ENCODE peak calls at places on chromosomes 3 and 15, in four cellular contexts. W is K562, P is GM12878, H is HepG2. A is an unnamed sample.

GRCh38 chr3:9204253-9205005 is 45.0 kb downstream of the SRGAP3 start:
- DNase-seq in W (no peak), P (no peak), H (peak; percentile 67), A (no peak)

GRCh38 chr15:69891070-69891491 is 206.6 kb downstream of the TLE3 start:
- DNase-seq in W (no peak), P (no peak), H (no peak), A (no peak)

GRCh38 chr15:42009022-42009421 is 11.8 kb downstream of the PLA2G4E start:
- DNase-seq in W (no peak), P (no peak), H (no peak), A (no peak)

GRCh38 chr3:78025916-78026315 is 986.0 kb downstream of the ROBO2 start:
- DNase-seq in W (no peak), P (no peak), H (no peak), A (no peak)

GRCh38 chr3:107411779-107412178 is 34.5 kb downstream of the CCDC54 start:
- DNase-seq in W (no peak), P (no peak), H (no peak), A (no peak)

GRCh38 chr3:29515451-29515850 is 234.6 kb downstream of the RBMS3 start:
- DNase-seq in W (no peak), P (peak; percentile 38), H (no peak), A (no peak)

GRCh38 chr3:120420855-120421570 is 29.8 kb downstream of the FSTL1 start:
- DNase-seq in W (no peak), P (no peak), H (no peak), A (no peak)

GRCh38 chr3:16512435-16513140 is 911 bp downstream of the RFTN1 start:
- DNase-seq in W (no peak), P (no peak), H (no peak), A (no peak)

GRCh38 chr3:133938770-133939495 is 43.3 kb upstream of the RAB6B start:
- DNase-seq in W (no peak), P (no peak), H (no peak), A (no peak)

GRCh38 chr15:79025201-79025600 is 65.4 kb downstream of the RASGRF1 start:
- DNase-seq in W (no peak), P (no peak), H (peak; percentile 27), A (no peak)

DNA sequence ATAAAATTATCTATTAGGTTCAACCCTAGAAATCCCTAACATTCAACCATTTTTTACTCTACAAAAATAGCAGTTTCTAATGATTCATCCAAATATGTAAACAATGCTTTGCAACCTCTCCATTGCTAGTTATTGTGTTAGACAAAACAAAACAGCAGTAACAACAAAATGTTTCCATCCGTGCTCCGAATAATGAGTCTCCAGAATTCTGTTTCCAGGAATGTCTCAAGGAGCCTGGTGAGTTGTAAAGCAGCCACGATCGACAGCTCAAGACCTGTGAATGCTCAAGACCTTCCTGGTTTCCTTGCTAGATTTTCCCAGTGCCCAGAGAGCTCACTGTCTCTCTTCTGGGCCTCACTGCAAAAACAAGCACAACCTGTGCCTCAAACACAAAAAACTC is 49.9 kb downstream of the CHRD start:
- DNase-seq in W (no peak), P (no peak), H (no peak), A (no peak)
- TF ChIP-seq FOXK2 in W (no peak), P (no peak), H (no peak), A (no peak)

GRCh38 chr15:63466378-63467192 is 37.8 kb upstream of the USP3 start:
- DNase-seq in W (peak; percentile 71), P (no peak), H (peak; percentile 66), A (peak; percentile 48)
- TF ChIP-seq FOXM1 in W (no peak), P (no peak), H (no peak), A (no peak)

DNA sequence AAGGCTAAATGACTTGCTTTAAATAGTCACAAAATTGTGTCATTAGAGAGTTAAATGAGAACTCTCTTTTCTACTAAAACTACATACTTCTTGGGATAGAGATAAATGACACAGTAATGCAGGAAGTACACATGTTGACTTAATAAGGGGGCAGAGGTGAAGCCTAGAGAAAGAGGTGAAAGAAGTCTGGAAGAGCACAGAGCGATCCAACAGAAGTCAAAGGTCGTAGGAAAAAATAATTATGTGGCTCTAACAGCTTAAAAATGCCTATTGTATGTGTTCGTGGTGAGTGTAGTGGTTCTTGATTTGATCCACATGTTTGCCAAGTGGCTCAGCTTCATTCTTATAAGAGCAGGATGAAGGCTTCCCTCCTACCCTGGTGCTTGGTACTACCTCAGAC is 61.7 kb downstream of the TMEM212 start:
- DNase-seq in W (no peak), P (no peak), H (peak; percentile 55), A (no peak)
- TF ChIP-seq FOXK2 in W (no peak), P (no peak), H (no peak), A (no peak)

GRCh38 chr3:5754602-5755001 is 567.1 kb downstream of the EDEM1 start:
- DNase-seq in W (peak; percentile 18), P (peak; percentile 41), H (no peak), A (no peak)
- TF ChIP-seq FOXM1 in W (no peak), P (no peak), H (no peak), A (no peak)

GRCh38 chr15:61483599-61483998 is 254.5 kb upstream of the RORA start:
- DNase-seq in W (no peak), P (no peak), H (no peak), A (no peak)

GRCh38 chr15:61480863-61481262 is 251.8 kb upstream of the RORA start:
- DNase-seq in W (no peak), P (no peak), H (no peak), A (peak; percentile 4)

GRCh38 chr15:61474796-61475195 is 245.7 kb upstream of the RORA start:
- DNase-seq in W (no peak), P (no peak), H (no peak), A (no peak)

GRCh38 chr15:61480295-61480694 is 251.2 kb upstream of the RORA start:
- DNase-seq in W (no peak), P (no peak), H (no peak), A (no peak)

DNA sequence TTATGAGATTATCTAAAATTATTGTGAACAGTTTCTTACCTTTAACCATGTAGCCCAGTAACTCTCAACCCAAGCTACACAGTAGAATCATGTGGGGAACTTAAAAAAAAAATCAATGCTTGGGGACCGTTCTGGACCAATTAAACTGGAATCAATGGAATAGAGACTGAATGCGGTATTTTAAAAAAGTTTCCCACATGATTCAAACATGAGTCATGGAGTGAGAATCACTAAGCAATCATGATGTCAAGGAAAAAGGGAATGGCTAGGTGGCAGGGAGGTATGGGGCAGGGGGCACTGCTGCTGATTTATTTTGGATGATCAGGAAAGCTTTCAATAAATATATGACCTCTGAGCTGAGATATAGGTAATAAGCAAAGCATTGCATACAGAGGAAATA is 250.5 kb upstream of the RORA start:
- DNase-seq in W (no peak), P (no peak), H (no peak), A (no peak)
- TF ChIP-seq FOXK2 in W (no peak), P (no peak), H (no peak), A (no peak)

DNA sequence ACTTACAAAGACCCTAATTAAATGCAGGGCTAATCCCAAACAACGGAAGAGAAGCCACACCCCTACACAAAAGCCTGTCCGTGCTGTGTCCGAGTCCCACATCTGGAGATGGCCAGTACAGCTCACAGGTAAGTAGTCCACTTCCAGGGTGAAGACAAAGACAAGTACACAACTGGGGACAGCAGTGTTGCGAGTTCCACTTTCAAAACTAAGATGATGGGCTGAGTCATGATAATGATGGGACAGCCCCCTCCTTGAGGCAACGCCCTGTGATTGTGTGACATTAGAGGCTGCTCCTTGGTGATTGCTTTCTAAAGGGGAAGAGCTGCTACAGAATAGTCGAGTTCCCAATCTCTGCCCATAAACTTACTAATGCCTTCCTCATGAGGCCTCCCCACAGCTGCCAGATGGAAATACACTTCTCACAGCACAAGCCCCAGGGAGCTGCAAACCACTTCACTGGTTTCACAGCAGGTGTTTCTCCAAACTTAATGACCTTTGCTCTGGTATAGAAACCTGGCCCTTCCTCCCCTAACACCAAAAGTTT is 27.6 kb downstream of the RFT1 start:
- DNase-seq in W (peak; percentile 55), P (peak; percentile 27), H (no peak), A (no peak)
- TF ChIP-seq FOXM1 in W (no peak), P (no peak), H (no peak), A (no peak)

A was measured in HEK293T.